ENCODE peak calls at places on chromosomes 12 and 14, in ten cellular contexts. Q, Y, T, A, R, G, H, M, J and K are unnamed samples.

GRCh38 chr12:130425698-130426245 is 88.1 kb downstream of the PIWIL1 start:
- DNase-seq in Q (no peak), Y (no peak), T (no peak), A (peak; percentile 9), R (no peak), G (no peak), H (no peak), M (peak; percentile 80), J (no peak), K (no peak)

GRCh38 chr14:75812592-75812991 is 151.5 kb downstream of the TTLL5 start:
- DNase-seq in Q (no peak), Y (no peak), T (no peak), A (no peak), R (no peak), G (no peak), H (no peak), M (no peak), J (no peak), K (no peak)

GRCh38 chr12:49979061-49979586 is 6.4 kb downstream of the AQP6 start:
- DNase-seq in Q (no peak), Y (no peak), T (no peak), A (no peak), R (peak; percentile 33), G (no peak), H (no peak), M (peak; percentile 34), J (no peak), K (no peak)

GRCh38 chr14:45135181-45135580 is 549 bp upstream of the FANCM start:
- DNase-seq in Q (no peak), Y (no peak), T (peak; percentile 43), A (no peak), R (no peak), G (no peak), H (peak; percentile 5), M (no peak), J (no peak), K (no peak)

GRCh38 chr12:53060064-53060720 is 10.3 kb downstream of the TNS2 start:
- DNase-seq in Q (no peak), Y (no peak), T (no peak), A (peak; percentile 62), R (no peak), G (no peak), H (no peak), M (peak; percentile 87), J (no peak), K (no peak)

GRCh38 chr12:14780851-14781250 is 22.4 kb downstream of the WBP11 start:
- DNase-seq in Q (no peak), Y (no peak), T (no peak), A (no peak), R (no peak), G (no peak), H (no peak), M (no peak), J (no peak), K (no peak)

GRCh38 chr12:65051196-65051595 is 69.9 kb downstream of the WIF1 start:
- DNase-seq in Q (no peak), Y (no peak), T (no peak), A (no peak), R (no peak), G (peak; percentile 23), H (no peak), M (no peak), J (no peak), K (no peak)

GRCh38 chr12:105382771-105383632 is 52.5 kb downstream of the C12orf75 start:
- DNase-seq in Q (peak; percentile 80), Y (peak; percentile 67), T (peak; percentile 73), A (no peak), R (no peak), G (peak; percentile 21), H (peak; percentile 82), M (no peak), J (no peak), K (peak; percentile 27)

GRCh38 chr14:80567905-80568512 is 356.7 kb upstream of the DIO2 start:
- DNase-seq in Q (peak; percentile 67), Y (no peak), T (peak; percentile 68), A (no peak), R (no peak), G (no peak), H (no peak), M (no peak), J (no peak), K (no peak)

GRCh38 chr14:32940066-32940651 is 1.5 kb downstream of the NPAS3 start:
- DNase-seq in Q (no peak), Y (no peak), T (no peak), A (no peak), R (no peak), G (peak; percentile 6), H (peak; percentile 89), M (no peak), J (no peak), K (no peak)

GRCh38 chr12:51846911-51847829 is 1.3 kb downstream of the FIGNL2 start:
- DNase-seq in Q (no peak), Y (no peak), T (no peak), A (no peak), R (no peak), G (peak; percentile 88), H (peak; percentile 44), M (peak; percentile 92), J (peak; percentile 81), K (peak; percentile 65)

GRCh38 chr14:22973217-22974032 is 8.9 kb downstream of the AJUBA start:
- DNase-seq in Q (no peak), Y (peak; percentile 63), T (peak; percentile 70), A (no peak), R (no peak), G (peak; percentile 49), H (peak; percentile 78), M (no peak), J (no peak), K (peak; percentile 56)

DNA sequence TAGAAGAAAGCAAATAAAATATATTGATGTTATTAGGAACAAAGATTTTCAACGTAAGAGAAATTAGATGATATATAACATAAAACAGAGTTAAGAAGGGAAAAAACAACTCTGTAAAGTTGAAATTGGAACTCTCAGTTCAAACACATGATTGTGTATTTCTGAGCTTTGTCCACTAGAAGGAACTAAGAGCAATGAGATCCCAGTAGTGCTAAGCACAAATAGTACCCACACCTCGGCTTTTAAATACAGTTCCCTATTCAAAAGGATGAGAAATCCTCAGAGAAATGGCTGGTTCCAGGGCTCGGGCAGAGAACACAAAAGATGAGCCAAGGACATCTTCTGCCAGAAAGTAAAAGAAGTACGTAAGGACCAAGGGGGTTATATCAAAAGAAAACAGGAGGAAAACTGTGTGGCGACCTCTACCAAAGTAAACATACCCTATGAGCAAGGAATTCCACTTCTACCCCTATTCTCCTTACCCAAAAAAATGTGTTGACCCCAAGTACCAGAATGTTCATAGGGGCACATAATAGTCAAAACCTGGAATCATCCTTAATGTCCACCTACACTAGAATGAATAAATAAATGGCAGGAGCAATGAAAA is 96.6 kb downstream of the SPTSSA start:
- DNase-seq in Q (no peak), Y (no peak), T (peak; percentile 13), A (no peak), R (no peak), G (no peak), H (no peak), M (no peak), J (no peak), K (no peak)
- TF ChIP-seq CTCF in Q (no peak), Y (peak; percentile 8), T (peak; percentile 26), A (no peak), R (no peak), G (peak; percentile 25), H (peak; percentile 37), M (no peak), J (peak; percentile 16), K (no peak)

GRCh38 chr14:39781466-39781865 is 349.2 kb upstream of the FBXO33 start:
- DNase-seq in Q (no peak), Y (no peak), T (no peak), A (no peak), R (no peak), G (no peak), H (no peak), M (no peak), J (no peak), K (no peak)
- TF ChIP-seq CTCF in Q (no peak), Y (no peak), T (no peak), A (no peak), R (no peak), G (no peak), H (no peak), M (no peak), J (no peak), K (no peak)

GRCh38 chr14:86035882-86036281 is 505.9 kb downstream of the FLRT2 start:
- DNase-seq in Q (no peak), Y (peak; percentile 3), T (no peak), A (no peak), R (no peak), G (peak; percentile 18), H (peak; percentile 55), M (no peak), J (no peak), K (peak; percentile 10)

DNA sequence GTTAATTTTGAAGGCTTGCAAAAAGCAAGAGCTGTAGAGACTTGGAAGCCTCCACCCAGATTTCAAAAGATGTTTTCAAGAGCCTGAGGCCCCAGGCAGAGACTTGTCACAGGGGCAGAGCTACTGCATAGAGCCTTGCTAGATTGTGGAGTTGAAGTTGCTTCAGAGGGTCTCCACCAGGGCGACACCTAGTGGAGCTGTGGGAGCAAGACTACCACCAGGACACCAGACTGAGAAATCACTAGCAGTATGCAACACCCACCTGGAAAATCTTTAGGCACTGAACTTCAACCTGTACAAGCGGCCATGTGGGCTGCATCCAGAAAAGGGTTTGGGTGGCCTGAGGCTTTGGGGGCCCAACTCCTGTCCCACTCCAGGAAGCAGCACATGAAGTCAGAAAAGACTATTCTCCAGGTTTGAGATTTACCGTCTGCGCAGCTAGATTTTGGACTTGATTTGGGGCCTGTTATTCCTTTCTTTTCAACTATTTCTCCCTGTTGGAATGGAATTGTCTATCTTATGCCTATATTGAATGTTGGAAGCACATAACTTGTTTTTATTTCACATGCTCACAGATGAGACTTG is 508.5 kb downstream of the FLRT2 start:
- DNase-seq in Q (peak; percentile 23), Y (peak; percentile 22), T (peak; percentile 62), A (no peak), R (no peak), G (peak; percentile 60), H (peak; percentile 72), M (peak; percentile 78), J (peak; percentile 25), K (peak; percentile 62)
- TF ChIP-seq CTCF in Q (peak; percentile 56), Y (peak; percentile 71), T (peak; percentile 71), A (no peak), R (peak; percentile 46), G (peak; percentile 69), H (peak; percentile 83), M (no peak), J (peak; percentile 66), K (peak; percentile 65)

DNA sequence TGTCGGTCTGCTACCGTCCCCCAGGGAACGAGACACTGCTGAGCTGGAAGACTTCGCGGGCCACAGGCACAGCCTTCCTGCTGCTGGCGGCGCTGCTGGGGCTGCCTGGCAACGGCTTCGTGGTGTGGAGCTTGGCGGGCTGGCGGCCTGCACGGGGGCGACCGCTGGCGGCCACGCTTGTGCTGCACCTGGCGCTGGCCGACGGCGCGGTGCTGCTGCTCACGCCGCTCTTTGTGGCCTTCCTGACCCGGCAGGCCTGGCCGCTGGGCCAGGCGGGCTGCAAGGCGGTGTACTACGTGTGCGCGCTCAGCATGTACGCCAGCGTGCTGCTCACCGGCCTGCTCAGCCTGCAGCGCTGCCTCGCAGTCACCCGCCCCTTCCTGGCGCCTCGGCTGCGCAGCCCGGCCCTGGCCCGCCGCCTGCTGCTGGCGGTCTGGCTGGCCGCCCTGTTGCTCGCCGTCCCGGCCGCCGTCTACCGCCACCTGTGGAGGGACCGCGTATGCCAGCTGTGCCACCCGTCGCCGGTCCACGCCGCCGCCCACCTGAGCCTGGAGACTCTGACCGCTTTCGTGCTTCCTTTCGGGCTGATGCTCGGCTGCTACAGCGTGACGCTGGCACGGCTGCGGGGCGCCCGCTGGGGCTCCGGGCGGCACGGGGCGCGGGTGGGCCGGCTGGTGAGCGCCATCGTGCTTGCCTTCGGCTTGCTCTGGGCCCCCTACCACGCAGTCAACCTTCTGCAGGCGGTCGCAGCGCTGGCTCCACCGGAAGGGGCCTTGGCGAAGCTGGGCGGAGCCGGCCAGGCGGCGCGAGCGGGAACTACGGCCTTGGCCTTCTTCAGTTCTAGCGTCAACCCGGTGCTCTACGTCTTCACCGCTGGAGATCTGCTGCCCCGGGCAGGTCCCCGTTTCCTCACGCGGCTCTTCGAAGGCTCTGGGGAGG is at the start of gene LTB4R:
- DNase-seq in Q (no peak), Y (peak; percentile 65), T (peak; percentile 73), A (peak; percentile 81), R (peak; percentile 89), G (no peak), H (peak; percentile 54), M (peak; percentile 93), J (peak; percentile 94), K (peak; percentile 74)
- TF ChIP-seq CTCF in Q (peak; percentile 70), Y (peak; percentile 58), T (peak; percentile 26), A (no peak), R (peak; percentile 48), G (no peak), H (peak; percentile 15), M (no peak), J (peak; percentile 22), K (peak; percentile 63)